ENCODE peak calls at places on chromosomes 5 and 9, in ten cellular contexts. X is GM12891, C is sigmoid colon, R is HCT116, Z is adrenal gland, O is heart left ventricle, K is A549, V is body of pancreas, Y is HepG2, U is stomach. J is an unnamed sample.

GRCh38 chr9:98117984-98118639 is 910 bp downstream of the TRIM14 start:
- DNase-seq in O (no peak), X (no peak), Z (no peak), U (peak; percentile 52), R (peak; percentile 24), Y (peak; percentile 82), C (no peak), K (peak; percentile 62), V (peak; percentile 54), J (peak; percentile 65)

GRCh38 chr5:56535347-56535746 is 280.0 kb upstream of the MAP3K1 start:
- DNase-seq in Y (no peak), O (no peak), Z (no peak), C (no peak), U (no peak), V (no peak), R (no peak), K (no peak), X (no peak), J (no peak)

GRCh38 chr5:171776747-171777419 is 8.7 kb upstream of the SMIM23 start:
- DNase-seq in U (no peak), X (no peak), V (no peak), R (no peak), K (no peak), O (no peak), Z (no peak), C (no peak), Y (no peak), J (no peak)

GRCh38 chr9:21294325-21294724 is 10.8 kb downstream of the IFNA5 start:
- DNase-seq in O (no peak), U (no peak), Y (peak; percentile 6), C (no peak), K (peak; percentile 43), V (peak; percentile 75), Z (no peak), X (no peak), R (peak; percentile 81), J (no peak)

GRCh38 chr5:115551415-115551814 is 6.8 kb upstream of the FEM1C start:
- DNase-seq in U (no peak), V (no peak), K (peak; percentile 29), O (no peak), Z (no peak), R (no peak), Y (no peak), X (no peak), C (no peak), J (peak; percentile 74)

GRCh38 chr5:151067632-151068031 is 13.2 kb downstream of the TNIP1 start:
- DNase-seq in R (no peak), K (no peak), V (no peak), O (no peak), U (no peak), C (no peak), Z (peak; percentile 28), X (no peak), Y (no peak), J (no peak)

GRCh38 chr5:122896598-122897282 is 51.3 kb downstream of the SNX24 start:
- DNase-seq in U (no peak), O (no peak), K (peak; percentile 20), V (no peak), Y (peak; percentile 9), R (peak; percentile 7), X (no peak), C (no peak), Z (no peak), J (peak; percentile 9)

GRCh38 chr5:94173100-94173499 is 431.7 kb upstream of the POU5F2 start:
- DNase-seq in Z (no peak), Y (no peak), O (no peak), X (no peak), K (no peak), V (no peak), C (no peak), U (no peak), R (no peak), J (no peak)

DNA sequence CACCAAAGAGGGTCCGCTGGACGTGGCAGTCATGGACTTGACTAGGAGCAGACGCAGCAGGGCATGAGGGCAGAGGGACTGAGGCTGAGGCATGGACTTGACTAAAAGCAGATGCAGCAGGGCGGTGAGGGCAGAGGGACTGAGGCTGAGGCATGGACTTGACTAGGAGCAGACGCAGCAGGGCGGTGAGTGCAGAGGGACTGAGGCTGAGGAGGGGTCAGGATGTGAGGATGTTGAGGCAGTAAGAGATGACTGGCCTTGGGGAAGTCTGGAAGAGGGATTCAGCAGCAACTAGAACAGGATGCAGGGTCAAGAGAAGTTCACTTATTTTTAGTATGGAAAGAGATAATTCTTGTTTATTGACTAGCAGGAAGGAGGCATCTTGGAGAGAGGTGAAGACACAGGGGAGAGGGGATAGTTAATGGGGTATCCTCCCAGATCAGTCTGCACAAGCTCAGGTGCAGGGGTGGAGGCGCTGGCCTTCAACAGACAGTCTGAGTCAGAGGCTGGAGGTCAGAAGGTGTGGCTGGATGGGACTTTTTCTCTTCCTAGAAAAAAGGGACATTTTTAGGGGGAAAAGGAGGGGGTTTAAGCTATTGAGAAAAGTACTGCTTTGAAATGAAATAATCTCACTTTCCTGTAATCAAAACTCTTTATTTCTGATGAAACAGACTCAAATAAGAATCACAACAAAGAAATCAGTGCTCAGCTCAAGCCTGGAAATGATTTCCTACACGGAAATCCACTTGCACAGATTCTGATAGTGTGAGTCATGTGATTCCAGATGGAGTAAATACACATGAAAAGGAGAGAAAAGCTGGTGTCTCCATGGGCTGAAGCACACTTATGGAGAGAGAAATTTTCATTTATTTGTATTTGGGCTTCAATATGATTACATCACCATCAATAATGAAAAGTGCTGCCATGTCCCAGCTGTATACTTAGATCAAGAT is 130.9 kb downstream of the PALM2AKAP2 start:
- DNase-seq in V (no peak), R (no peak), O (peak; percentile 38), Y (no peak), X (no peak), K (peak; percentile 64), C (no peak), U (no peak), Z (peak; percentile 33), J (no peak)
- TF ChIP-seq POLR2A in V (no peak), R (no peak), O (no peak), Y (no peak), X (no peak), K (no peak), C (no peak), U (no peak), Z (no peak), J (no peak)

GRCh38 chr9:131404987-131405386 is 11.1 kb downstream of the PRRC2B start:
- DNase-seq in O (no peak), R (no peak), K (no peak), V (no peak), U (no peak), X (no peak), C (no peak), Y (no peak), Z (peak; percentile 70), J (no peak)

GRCh38 chr9:131403493-131403773 is 9.5 kb downstream of the PRRC2B start:
- DNase-seq in O (no peak), R (no peak), V (no peak), X (no peak), Y (no peak), Z (no peak), C (no peak), U (no peak), K (no peak), J (no peak)

GRCh38 chr9:131404581-131404980 is 10.7 kb downstream of the PRRC2B start:
- DNase-seq in C (no peak), Z (no peak), Y (no peak), K (no peak), X (no peak), U (no peak), O (no peak), V (no peak), R (no peak), J (peak; percentile 34)

GRCh38 chr9:131402073-131402472 is 8.2 kb downstream of the PRRC2B start:
- DNase-seq in Y (no peak), V (no peak), U (no peak), Z (peak; percentile 50), R (no peak), C (no peak), K (peak; percentile 50), X (no peak), O (no peak), J (no peak)

GRCh38 chr9:131402738-131403492 is 9.0 kb downstream of the PRRC2B start:
- DNase-seq in Z (peak; percentile 96), U (peak; percentile 86), V (peak; percentile 87), O (peak; percentile 87), R (no peak), X (no peak), Y (peak; percentile 93), C (peak; percentile 96), K (peak; percentile 79), J (no peak)
- TF ChIP-seq POLR2A in Z (peak; percentile 80), U (no peak), V (no peak), O (no peak), R (no peak), X (no peak), Y (peak; percentile 61), C (no peak), K (no peak), J (no peak)

GRCh38 chr9:96875460-96876142 is 21.3 kb upstream of the ZNF782 start:
- DNase-seq in U (peak; percentile 70), C (no peak), Z (peak; percentile 60), O (peak; percentile 22), X (peak; percentile 46), V (peak; percentile 84), Y (peak; percentile 96), R (peak; percentile 83), K (peak; percentile 91), J (peak; percentile 68)

GRCh38 chr9:96877269-96877668 is 23.0 kb upstream of the ZNF782 start:
- DNase-seq in O (no peak), C (no peak), X (no peak), U (no peak), V (no peak), Y (no peak), R (no peak), Z (no peak), K (no peak), J (no peak)

GRCh38 chr9:96871176-96871575 is 16.9 kb upstream of the ZNF782 start:
- DNase-seq in O (no peak), V (no peak), C (no peak), U (no peak), R (no peak), X (no peak), K (no peak), Y (no peak), Z (no peak), J (no peak)

GRCh38 chr9:96874201-96874785 is 20.0 kb upstream of the ZNF782 start:
- DNase-seq in K (no peak), C (no peak), U (no peak), X (no peak), V (no peak), R (no peak), Y (no peak), Z (no peak), O (no peak), J (peak; percentile 15)

DNA sequence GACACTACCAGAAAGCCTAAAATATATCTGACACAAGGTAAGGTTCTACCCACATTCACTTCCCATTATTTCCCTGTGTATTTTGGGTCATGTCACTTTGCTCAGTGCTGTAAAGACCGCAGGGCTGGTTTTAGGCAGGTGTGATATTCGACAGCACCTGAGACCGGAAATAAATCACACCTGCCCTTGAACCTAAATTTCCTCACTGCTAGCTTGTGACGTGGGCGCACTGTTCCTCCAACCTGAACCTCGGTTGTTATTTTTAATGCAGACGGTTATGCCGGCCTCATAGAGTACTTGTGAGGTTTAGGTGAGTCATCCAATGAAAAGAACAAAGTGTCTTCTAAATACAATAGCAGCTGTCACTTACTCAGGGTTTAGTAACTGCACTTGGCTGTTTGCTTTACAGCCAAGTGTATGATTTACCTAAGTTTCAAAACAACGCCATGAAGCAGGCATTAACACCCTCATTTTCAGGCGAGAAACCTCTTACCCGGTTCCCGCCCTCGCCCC is 20.7 kb upstream of the ZNF782 start:
- DNase-seq in X (no peak), K (peak; percentile 49), U (peak; percentile 72), V (peak; percentile 92), O (no peak), Z (peak; percentile 40), Y (peak; percentile 76), R (peak; percentile 51), C (no peak), J (no peak)
- TF ChIP-seq POLR2A in X (peak; percentile 39), K (no peak), U (no peak), V (peak; percentile 97), O (no peak), Z (peak; percentile 57), Y (no peak), R (no peak), C (no peak), J (no peak)

GRCh38 chr5:137566780-137567179 is 67.7 kb upstream of the SPOCK1 start:
- DNase-seq in Z (no peak), X (no peak), C (no peak), R (no peak), O (no peak), U (no peak), K (no peak), V (no peak), Y (no peak), J (no peak)
- TF ChIP-seq POLR2A in Z (no peak), X (no peak), C (no peak), R (no peak), O (no peak), U (no peak), K (no peak), V (no peak), Y (no peak), J (no peak)